ENCODE peak calls at places on chromosomes 13 and 19, in six cellular contexts. E is RPMI8226; G is thoracic aorta; Y is stimulated activated CD4-positive, alpha-beta T cell treated with anti-CD3 and anti-CD28 coated beads, TNF-alpha, amount 100 ng/mL, for 24 hours; T is amygdala; S is RWPE2. K is an unnamed sample.
A peak's percentile ranks its signal among the peaks of the same experiment; 100 is the strongest.

GRCh38 chr13:79654520-79654919 is 173.6 kb downstream of the NDFIP2 start:
- DNase-seq in Y (no peak), T (no peak), E (no peak), G (no peak), S (no peak), K (no peak)

GRCh38 chr19:43651758-43652545 is 12.3 kb upstream of the CADM4 start:
- DNase-seq in S (no peak), E (peak; percentile 68), T (peak; percentile 59), G (no peak), Y (peak; percentile 41), K (peak; percentile 28)

GRCh38 chr13:77136902-77137420 is 110.0 kb upstream of the FBXL3 start:
- DNase-seq in S (no peak), T (no peak), G (no peak), Y (no peak), E (no peak), K (no peak)

GRCh38 chr19:51259348-51260245 is 8.7 kb downstream of the SIGLECL1 start:
- DNase-seq in Y (peak; percentile 50), E (peak; percentile 64), G (no peak), S (no peak), T (no peak), K (peak; percentile 26)

GRCh38 chr13:38350114-38350617 is 515 bp downstream of the UFM1 start:
- DNase-seq in T (no peak), S (peak; percentile 61), G (peak; percentile 32), Y (peak; percentile 51), E (peak; percentile 62), K (peak; percentile 59)

GRCh38 chr13:76027131-76027530 is 391.0 kb downstream of the LMO7 start:
- DNase-seq in Y (no peak), S (no peak), G (no peak), E (no peak), T (no peak), K (no peak)

GRCh38 chr19:40392894-40393517 is 3.0 kb upstream of the HIPK4 start:
- DNase-seq in S (no peak), Y (no peak), E (no peak), G (no peak), T (no peak), K (no peak)

GRCh38 chr19:29620931-29621351 is 14.9 kb downstream of the POP4 start:
- DNase-seq in S (no peak), E (no peak), G (no peak), T (no peak), Y (peak; percentile 67), K (no peak)

GRCh38 chr13:29106651-29107050 is 286.5 kb downstream of the MTUS2 start:
- DNase-seq in Y (no peak), S (no peak), G (no peak), E (peak; percentile 31), T (no peak), K (no peak)

GRCh38 chr13:46901721-46902120 is 4.9 kb upstream of the HTR2A start:
- DNase-seq in E (no peak), Y (no peak), S (no peak), T (no peak), G (no peak), K (no peak)

GRCh38 chr13:34671136-34671535 is 270.9 kb upstream of the NBEA start:
- DNase-seq in T (no peak), G (no peak), S (no peak), E (no peak), Y (no peak), K (no peak)

GRCh38 chr13:112725346-112726017 is 35.6 kb downstream of the ATP11A start:
- DNase-seq in T (no peak), S (no peak), E (peak; percentile 74), Y (no peak), G (no peak), K (no peak)